ENCODE peak calls at places on chromosomes 7 and 10, in ten cellular contexts. One of them, this sample, is unnamed.

GRCh38 chr10:28728396-28728795 is 51.1 kb downstream of the BAMBI start:
- DNase-seq in sigmoid colon: no peak
- DNase-seq in GM23338: no peak
- DNase-seq in heart right ventricle: no peak
- DNase-seq in epithelial cell of esophagus: peak; percentile 36
- DNase-seq in cardiac fibroblast: no peak
- DNase-seq in left ventricle myocardium inferior: no peak
- DNase-seq in fibroblast of mammary gland: no peak
- DNase-seq in endodermal cell: no peak
- DNase-seq in body of pancreas: no peak
- DNase-seq in this sample: no peak

GRCh38 chr7:135960709-135961451 is 16.3 kb downstream of the MTPN start:
- DNase-seq in cardiac fibroblast: no peak
- DNase-seq in left ventricle myocardium inferior: no peak
- DNase-seq in GM23338: no peak
- DNase-seq in epithelial cell of esophagus: no peak
- DNase-seq in body of pancreas: no peak
- DNase-seq in fibroblast of mammary gland: no peak
- DNase-seq in heart right ventricle: no peak
- DNase-seq in endodermal cell: no peak
- DNase-seq in sigmoid colon: no peak
- DNase-seq in this sample: no peak

GRCh38 chr7:94472608-94473007 is 37.0 kb upstream of the CASD1 start:
- DNase-seq in GM23338: no peak
- DNase-seq in sigmoid colon: no peak
- DNase-seq in body of pancreas: no peak
- DNase-seq in left ventricle myocardium inferior: no peak
- DNase-seq in cardiac fibroblast: no peak
- DNase-seq in endodermal cell: no peak
- DNase-seq in epithelial cell of esophagus: no peak
- DNase-seq in heart right ventricle: no peak
- DNase-seq in fibroblast of mammary gland: no peak
- DNase-seq in this sample: no peak

GRCh38 chr7:47622946-47623640 is 41.2 kb upstream of the TNS3 start:
- DNase-seq in heart right ventricle: no peak
- DNase-seq in GM23338: no peak
- DNase-seq in endodermal cell: no peak
- DNase-seq in body of pancreas: peak; percentile 50
- DNase-seq in fibroblast of mammary gland: peak; percentile 95
- DNase-seq in epithelial cell of esophagus: peak; percentile 37
- DNase-seq in cardiac fibroblast: peak; percentile 86
- DNase-seq in left ventricle myocardium inferior: no peak
- DNase-seq in sigmoid colon: peak; percentile 85
- DNase-seq in this sample: peak; percentile 91

GRCh38 chr10:74377476-74377875 is 226.5 kb downstream of the ADK start:
- DNase-seq in sigmoid colon: no peak
- DNase-seq in left ventricle myocardium inferior: no peak
- DNase-seq in cardiac fibroblast: no peak
- DNase-seq in fibroblast of mammary gland: no peak
- DNase-seq in epithelial cell of esophagus: no peak
- DNase-seq in heart right ventricle: no peak
- DNase-seq in body of pancreas: no peak
- DNase-seq in endodermal cell: no peak
- DNase-seq in GM23338: no peak
- DNase-seq in this sample: no peak

GRCh38 chr10:5811387-5811821 is 1.8 kb downstream of the GDI2 start:
- DNase-seq in sigmoid colon: no peak
- DNase-seq in fibroblast of mammary gland: peak; percentile 65
- DNase-seq in body of pancreas: no peak
- DNase-seq in cardiac fibroblast: peak; percentile 66
- DNase-seq in epithelial cell of esophagus: peak; percentile 58
- DNase-seq in endodermal cell: no peak
- DNase-seq in left ventricle myocardium inferior: no peak
- DNase-seq in GM23338: peak; percentile 39
- DNase-seq in heart right ventricle: no peak
- DNase-seq in this sample: peak; percentile 60

GRCh38 chr7:24665564-24666294 is 91.5 kb downstream of the GSDME start:
- DNase-seq in cardiac fibroblast: peak; percentile 74
- DNase-seq in sigmoid colon: no peak
- DNase-seq in GM23338: peak; percentile 85
- DNase-seq in endodermal cell: peak; percentile 72
- DNase-seq in body of pancreas: peak; percentile 46
- DNase-seq in heart right ventricle: no peak
- DNase-seq in left ventricle myocardium inferior: no peak
- DNase-seq in epithelial cell of esophagus: peak; percentile 61
- DNase-seq in fibroblast of mammary gland: peak; percentile 64
- DNase-seq in this sample: peak; percentile 71

GRCh38 chr10:116113721-116114501 is 159.1 kb downstream of the GFRA1 start:
- DNase-seq in cardiac fibroblast: no peak
- DNase-seq in left ventricle myocardium inferior: no peak
- DNase-seq in sigmoid colon: no peak
- DNase-seq in endodermal cell: no peak
- DNase-seq in fibroblast of mammary gland: peak; percentile 78
- DNase-seq in GM23338: no peak
- DNase-seq in epithelial cell of esophagus: peak; percentile 4
- DNase-seq in heart right ventricle: no peak
- DNase-seq in body of pancreas: no peak
- DNase-seq in this sample: no peak

GRCh38 chr7:125567686-125568085 is 638.1 kb upstream of the POT1 start:
- DNase-seq in left ventricle myocardium inferior: no peak
- DNase-seq in sigmoid colon: no peak
- DNase-seq in heart right ventricle: no peak
- DNase-seq in body of pancreas: no peak
- DNase-seq in fibroblast of mammary gland: no peak
- DNase-seq in GM23338: no peak
- DNase-seq in cardiac fibroblast: no peak
- DNase-seq in endodermal cell: no peak
- DNase-seq in epithelial cell of esophagus: no peak
- DNase-seq in this sample: no peak

GRCh38 chr7:125561006-125561405 is 631.4 kb upstream of the POT1 start:
- DNase-seq in cardiac fibroblast: no peak
- DNase-seq in epithelial cell of esophagus: no peak
- DNase-seq in left ventricle myocardium inferior: no peak
- DNase-seq in heart right ventricle: no peak
- DNase-seq in fibroblast of mammary gland: no peak
- DNase-seq in sigmoid colon: no peak
- DNase-seq in body of pancreas: no peak
- DNase-seq in endodermal cell: no peak
- DNase-seq in GM23338: no peak
- DNase-seq in this sample: no peak

GRCh38 chr7:125568799-125569198 is 639.2 kb upstream of the POT1 start:
- DNase-seq in GM23338: no peak
- DNase-seq in epithelial cell of esophagus: no peak
- DNase-seq in heart right ventricle: no peak
- DNase-seq in left ventricle myocardium inferior: no peak
- DNase-seq in fibroblast of mammary gland: no peak
- DNase-seq in body of pancreas: no peak
- DNase-seq in sigmoid colon: no peak
- DNase-seq in endodermal cell: no peak
- DNase-seq in cardiac fibroblast: no peak
- DNase-seq in this sample: no peak

GRCh38 chr7:125563964-125564529 is 634.4 kb upstream of the POT1 start:
- DNase-seq in heart right ventricle: no peak
- DNase-seq in GM23338: peak; percentile 30
- DNase-seq in endodermal cell: peak; percentile 64
- DNase-seq in body of pancreas: no peak
- DNase-seq in cardiac fibroblast: no peak
- DNase-seq in fibroblast of mammary gland: no peak
- DNase-seq in epithelial cell of esophagus: no peak
- DNase-seq in left ventricle myocardium inferior: no peak
- DNase-seq in sigmoid colon: no peak
- DNase-seq in this sample: no peak

DNA sequence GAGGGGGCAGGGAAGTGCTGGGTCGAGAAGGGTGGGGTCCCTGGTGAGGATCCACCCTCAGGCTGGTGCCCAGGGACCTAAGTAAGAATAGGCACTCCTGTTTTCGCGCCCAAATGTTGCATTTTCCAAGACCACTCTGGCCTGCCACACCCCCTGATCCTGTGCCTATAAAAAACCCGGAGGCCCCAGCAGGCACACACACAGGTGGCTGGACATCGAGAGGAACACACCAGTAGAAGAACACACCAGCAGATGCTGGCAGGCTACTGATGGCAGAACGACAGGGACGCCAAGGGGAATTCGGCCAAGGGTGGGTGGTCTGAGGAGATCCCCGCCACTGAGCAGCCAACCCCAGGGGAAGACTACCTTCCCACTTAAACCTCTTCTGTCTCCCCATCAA is 633.9 kb upstream of the POT1 start:
- DNase-seq in body of pancreas: no peak
- DNase-seq in GM23338: no peak
- DNase-seq in sigmoid colon: no peak
- DNase-seq in heart right ventricle: no peak
- DNase-seq in endodermal cell: no peak
- DNase-seq in epithelial cell of esophagus: no peak
- DNase-seq in fibroblast of mammary gland: no peak
- DNase-seq in left ventricle myocardium inferior: no peak
- DNase-seq in cardiac fibroblast: no peak
- DNase-seq in this sample: no peak
- H3K4me3 ChIP-seq in body of pancreas: no peak overlapping the region
- H3K4me3 ChIP-seq in GM23338: no peak overlapping the region
- H3K4me3 ChIP-seq in sigmoid colon: no peak overlapping the region
- H3K4me3 ChIP-seq in heart right ventricle: no peak overlapping the region
- H3K4me3 ChIP-seq in endodermal cell: no peak overlapping the region
- H3K4me3 ChIP-seq in epithelial cell of esophagus: no peak overlapping the region
- H3K4me3 ChIP-seq in fibroblast of mammary gland: no peak overlapping the region
- H3K4me3 ChIP-seq in left ventricle myocardium inferior: no peak overlapping the region
- H3K4me3 ChIP-seq in cardiac fibroblast: no peak overlapping the region
- H3K4me3 ChIP-seq in this sample: no peak overlapping the region

GRCh38 chr10:101138788-101139420 is 7.8 kb downstream of the TLX1 start:
- DNase-seq in body of pancreas: no peak
- DNase-seq in left ventricle myocardium inferior: no peak
- DNase-seq in fibroblast of mammary gland: no peak
- DNase-seq in cardiac fibroblast: no peak
- DNase-seq in GM23338: no peak
- DNase-seq in heart right ventricle: no peak
- DNase-seq in endodermal cell: no peak
- DNase-seq in sigmoid colon: no peak
- DNase-seq in epithelial cell of esophagus: no peak
- DNase-seq in this sample: no peak

GRCh38 chr10:101140950-101141621 is 10.0 kb downstream of the TLX1 start:
- DNase-seq in fibroblast of mammary gland: no peak
- DNase-seq in heart right ventricle: no peak
- DNase-seq in sigmoid colon: peak; percentile 55
- DNase-seq in epithelial cell of esophagus: no peak
- DNase-seq in body of pancreas: no peak
- DNase-seq in endodermal cell: no peak
- DNase-seq in GM23338: no peak
- DNase-seq in left ventricle myocardium inferior: no peak
- DNase-seq in cardiac fibroblast: no peak
- DNase-seq in this sample: no peak

GRCh38 chr10:101140084-101140949 is 9.2 kb downstream of the TLX1 start:
- DNase-seq in endodermal cell: peak; percentile 70
- DNase-seq in cardiac fibroblast: no peak
- DNase-seq in fibroblast of mammary gland: no peak
- DNase-seq in body of pancreas: no peak
- DNase-seq in sigmoid colon: no peak
- DNase-seq in heart right ventricle: no peak
- DNase-seq in left ventricle myocardium inferior: no peak
- DNase-seq in GM23338: peak; percentile 58
- DNase-seq in epithelial cell of esophagus: no peak
- DNase-seq in this sample: no peak

GRCh38 chr10:101137271-101137670 is 6.2 kb downstream of the TLX1 start:
- DNase-seq in fibroblast of mammary gland: no peak
- DNase-seq in heart right ventricle: no peak
- DNase-seq in endodermal cell: no peak
- DNase-seq in sigmoid colon: no peak
- DNase-seq in epithelial cell of esophagus: no peak
- DNase-seq in body of pancreas: no peak
- DNase-seq in GM23338: no peak
- DNase-seq in left ventricle myocardium inferior: no peak
- DNase-seq in cardiac fibroblast: no peak
- DNase-seq in this sample: no peak

GRCh38 chr10:101139421-101139911 is 8.4 kb downstream of the TLX1 start:
- DNase-seq in left ventricle myocardium inferior: no peak
- DNase-seq in heart right ventricle: no peak
- DNase-seq in GM23338: peak; percentile 81
- DNase-seq in epithelial cell of esophagus: no peak
- DNase-seq in sigmoid colon: peak; percentile 47
- DNase-seq in body of pancreas: peak; percentile 16
- DNase-seq in fibroblast of mammary gland: peak; percentile 16
- DNase-seq in endodermal cell: peak; percentile 88
- DNase-seq in cardiac fibroblast: peak; percentile 31
- DNase-seq in this sample: no peak
- TF ChIP-seq CTCF in left ventricle myocardium inferior: peak; percentile 50
- TF ChIP-seq CTCF in heart right ventricle: peak; percentile 37
- TF ChIP-seq CTCF in GM23338: peak; percentile 41
- TF ChIP-seq CTCF in epithelial cell of esophagus: no peak
- TF ChIP-seq CTCF in sigmoid colon: no peak
- TF ChIP-seq CTCF in body of pancreas: no peak
- TF ChIP-seq CTCF in fibroblast of mammary gland: peak; percentile 36
- TF ChIP-seq CTCF in endodermal cell: peak; percentile 74
- TF ChIP-seq CTCF in cardiac fibroblast: peak; percentile 48
- TF ChIP-seq CTCF in this sample: peak; percentile 34

DNA sequence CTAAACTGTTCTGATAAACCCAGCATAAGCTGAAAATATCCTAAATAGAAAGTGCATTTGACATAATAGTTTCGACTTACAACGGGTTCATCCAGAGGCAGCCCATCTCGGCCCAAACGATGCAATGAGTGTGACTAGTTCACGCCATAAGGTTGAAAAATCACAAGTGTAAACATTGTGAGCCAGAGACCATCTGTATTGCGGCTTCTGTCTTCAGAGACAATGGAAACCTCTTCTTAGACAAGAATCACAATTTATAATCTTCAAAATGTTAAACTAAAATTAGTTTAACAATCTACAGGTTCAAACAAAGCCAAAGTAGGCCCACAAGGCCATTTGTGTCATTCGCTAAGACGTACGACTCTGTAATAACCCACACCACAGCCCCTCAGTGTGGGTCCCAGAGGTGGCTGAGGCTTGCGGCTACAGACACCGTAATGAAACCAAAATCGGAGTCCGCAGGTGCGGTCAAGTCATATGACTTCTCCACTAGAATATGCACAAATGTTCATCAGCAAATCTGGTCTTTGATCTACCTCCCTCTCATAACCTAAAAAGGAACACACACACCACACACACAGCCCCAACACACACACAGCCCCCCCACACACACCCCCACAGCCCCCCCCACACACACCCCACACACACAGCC is 81.8 kb downstream of the DIP2C start:
- DNase-seq in body of pancreas: no peak
- DNase-seq in fibroblast of mammary gland: no peak
- DNase-seq in cardiac fibroblast: no peak
- DNase-seq in left ventricle myocardium inferior: no peak
- DNase-seq in epithelial cell of esophagus: no peak
- DNase-seq in sigmoid colon: peak; percentile 54
- DNase-seq in GM23338: no peak
- DNase-seq in endodermal cell: no peak
- DNase-seq in heart right ventricle: no peak
- DNase-seq in this sample: no peak
- H3K4me3 ChIP-seq in body of pancreas: no peak overlapping the region
- H3K4me3 ChIP-seq in fibroblast of mammary gland: no peak overlapping the region
- H3K4me3 ChIP-seq in cardiac fibroblast: no peak overlapping the region
- H3K4me3 ChIP-seq in left ventricle myocardium inferior: no peak overlapping the region
- H3K4me3 ChIP-seq in epithelial cell of esophagus: no peak overlapping the region
- H3K4me3 ChIP-seq in sigmoid colon: peak overlapping the region; percentile 28
- H3K4me3 ChIP-seq in GM23338: no peak overlapping the region
- H3K4me3 ChIP-seq in endodermal cell: no peak overlapping the region
- H3K4me3 ChIP-seq in heart right ventricle: no peak overlapping the region
- H3K4me3 ChIP-seq in this sample: no peak overlapping the region

GRCh38 chr7:70670288-70670687 is 461.7 kb upstream of the GALNT17 start:
- DNase-seq in GM23338: no peak
- DNase-seq in body of pancreas: no peak
- DNase-seq in sigmoid colon: no peak
- DNase-seq in heart right ventricle: no peak
- DNase-seq in fibroblast of mammary gland: no peak
- DNase-seq in epithelial cell of esophagus: no peak
- DNase-seq in left ventricle myocardium inferior: no peak
- DNase-seq in endodermal cell: no peak
- DNase-seq in cardiac fibroblast: no peak
- DNase-seq in this sample: no peak

GRCh38 chr7:70669859-70670258 is 462.1 kb upstream of the GALNT17 start:
- DNase-seq in sigmoid colon: no peak
- DNase-seq in fibroblast of mammary gland: no peak
- DNase-seq in cardiac fibroblast: no peak
- DNase-seq in epithelial cell of esophagus: no peak
- DNase-seq in body of pancreas: no peak
- DNase-seq in left ventricle myocardium inferior: no peak
- DNase-seq in GM23338: no peak
- DNase-seq in endodermal cell: no peak
- DNase-seq in heart right ventricle: no peak
- DNase-seq in this sample: no peak

GRCh38 chr7:70673833-70674232 is 458.1 kb upstream of the GALNT17 start:
- DNase-seq in fibroblast of mammary gland: no peak
- DNase-seq in body of pancreas: no peak
- DNase-seq in sigmoid colon: no peak
- DNase-seq in epithelial cell of esophagus: no peak
- DNase-seq in endodermal cell: peak; percentile 54
- DNase-seq in GM23338: no peak
- DNase-seq in cardiac fibroblast: no peak
- DNase-seq in left ventricle myocardium inferior: no peak
- DNase-seq in heart right ventricle: no peak
- DNase-seq in this sample: no peak

GRCh38 chr7:70665997-70666396 is 465.9 kb upstream of the GALNT17 start:
- DNase-seq in fibroblast of mammary gland: no peak
- DNase-seq in body of pancreas: no peak
- DNase-seq in endodermal cell: no peak
- DNase-seq in epithelial cell of esophagus: no peak
- DNase-seq in sigmoid colon: no peak
- DNase-seq in left ventricle myocardium inferior: no peak
- DNase-seq in heart right ventricle: no peak
- DNase-seq in cardiac fibroblast: no peak
- DNase-seq in GM23338: no peak
- DNase-seq in this sample: no peak

GRCh38 chr7:70668606-70669358 is 463.2 kb upstream of the GALNT17 start:
- DNase-seq in GM23338: peak; percentile 28
- DNase-seq in cardiac fibroblast: no peak
- DNase-seq in heart right ventricle: peak; percentile 53
- DNase-seq in sigmoid colon: no peak
- DNase-seq in endodermal cell: no peak
- DNase-seq in epithelial cell of esophagus: peak; percentile 65
- DNase-seq in left ventricle myocardium inferior: peak; percentile 47
- DNase-seq in body of pancreas: peak; percentile 47
- DNase-seq in fibroblast of mammary gland: no peak
- DNase-seq in this sample: no peak
- TF ChIP-seq CTCF in GM23338: no peak
- TF ChIP-seq CTCF in cardiac fibroblast: no peak
- TF ChIP-seq CTCF in heart right ventricle: no peak
- TF ChIP-seq CTCF in sigmoid colon: no peak
- TF ChIP-seq CTCF in endodermal cell: no peak
- TF ChIP-seq CTCF in epithelial cell of esophagus: peak; percentile 19
- TF ChIP-seq CTCF in left ventricle myocardium inferior: no peak
- TF ChIP-seq CTCF in body of pancreas: no peak
- TF ChIP-seq CTCF in fibroblast of mammary gland: no peak
- TF ChIP-seq CTCF in this sample: no peak

This sample was measured in foreskin fibroblast.